ENCODE peak calls at places on chromosomes 2 and 18, in seven cellular contexts. C is NCI-H82, X is T-helper 1 cell, Z is T47D, B is Caki2, R is naive B cell, L is pancreas. J is an unnamed sample.

GRCh38 chr2:234451242-234451641 is 45.6 kb downstream of the ARL4C start:
- DNase-seq in C (no peak), X (no peak), R (no peak), L (no peak), B (no peak), Z (no peak), J (no peak)

GRCh38 chr2:176567361-176567760 is 298.1 kb downstream of the MTX2 start:
- DNase-seq in B (no peak), C (no peak), R (no peak), L (no peak), Z (no peak), X (no peak), J (no peak)

GRCh38 chr18:49510393-49511115 is 23.5 kb upstream of the C18orf32 start:
- DNase-seq in B (peak; percentile 35), L (peak; percentile 53), C (peak; percentile 66), Z (peak; percentile 69), R (peak; percentile 36), X (peak; percentile 11), J (peak; percentile 69)

GRCh38 chr2:6011871-6012380 is 319.7 kb downstream of the SOX11 start:
- DNase-seq in C (no peak), L (no peak), R (no peak), Z (no peak), B (no peak), X (no peak), J (no peak)

GRCh38 chr2:56130463-56131070 is 53.2 kb upstream of the CCDC85A start:
- DNase-seq in X (no peak), Z (peak; percentile 61), L (peak; percentile 57), R (no peak), C (peak; percentile 74), B (no peak), J (peak; percentile 46)

GRCh38 chr2:230925443-230925878 is 419 bp upstream of the GPR55 start:
- DNase-seq in L (no peak), R (no peak), B (no peak), X (no peak), Z (no peak), C (no peak), J (no peak)

GRCh38 chr2:38702413-38702812 is 36.5 kb downstream of the GALM start:
- DNase-seq in X (no peak), R (no peak), B (peak; percentile 17), Z (no peak), L (no peak), C (peak; percentile 75), J (no peak)

GRCh38 chr2:37013315-37013641 is 46.9 kb upstream of the STRN start:
- DNase-seq in L (no peak), B (no peak), R (no peak), C (no peak), X (no peak), Z (no peak), J (no peak)

GRCh38 chr2:160109939-160110673 is 47.7 kb upstream of the PLA2R1 start:
- DNase-seq in R (peak; percentile 7), L (peak; percentile 72), C (peak; percentile 89), Z (peak; percentile 68), X (peak; percentile 7), B (peak; percentile 47), J (peak; percentile 82)

GRCh38 chr2:36512705-36513104 is 85.3 kb downstream of the FEZ2 start:
- DNase-seq in L (no peak), Z (no peak), X (no peak), C (no peak), B (no peak), R (no peak), J (no peak)

GRCh38 chr2:189204322-189204941 is 24.9 kb upstream of the COL5A2 start:
- DNase-seq in Z (no peak), C (no peak), X (no peak), R (no peak), L (no peak), B (peak; percentile 50), J (no peak)

GRCh38 chr18:11368020-11368419 is 218.7 kb upstream of the PIEZO2 start:
- DNase-seq in Z (no peak), B (peak; percentile 26), X (no peak), C (no peak), L (no peak), R (no peak), J (no peak)

GRCh38 chr2:85212846-85213245 is 79.7 kb downstream of the TCF7L1 start:
- DNase-seq in C (no peak), R (no peak), Z (no peak), B (no peak), L (no peak), X (no peak), J (no peak)

GRCh38 chr2:198499539-198499938 is 695.1 kb downstream of the PLCL1 start:
- DNase-seq in Z (no peak), L (peak; percentile 9), C (peak; percentile 29), X (no peak), B (no peak), R (no peak), J (no peak)

GRCh38 chr2:217095511-217096205 is 235.8 kb upstream of the TNP1 start:
- DNase-seq in L (no peak), C (no peak), R (no peak), X (no peak), B (no peak), Z (no peak), J (no peak)

GRCh38 chr2:46774499-46775228 is 140.9 kb downstream of the MCFD2 start:
- DNase-seq in B (no peak), X (no peak), L (no peak), Z (no peak), C (no peak), R (no peak), J (no peak)

GRCh38 chr2:74486141-74486540 is 3.3 kb downstream of the TTC31 start:
- DNase-seq in Z (no peak), B (no peak), C (no peak), R (no peak), X (no peak), L (no peak), J (no peak)

GRCh38 chr2:55048925-55049793 is 1.1 kb downstream of the RTN4 start:
- DNase-seq in B (peak; percentile 79), L (peak; percentile 85), R (peak; percentile 65), C (peak; percentile 89), X (peak; percentile 38), Z (peak; percentile 85), J (peak; percentile 93)

GRCh38 chr2:96967436-96967835 is 18.9 kb downstream of the FAM178B start:
- DNase-seq in R (no peak), X (no peak), B (no peak), C (no peak), L (no peak), Z (no peak), J (no peak)

GRCh38 chr2:3659447-3660432 is 1.7 kb downstream of the ALLC start:
- DNase-seq in R (no peak), L (no peak), Z (no peak), B (no peak), C (peak; percentile 93), X (no peak), J (peak; percentile 47)

GRCh38 chr2:146131785-146132184 is 1611.9 kb upstream of the ZEB2 start:
- DNase-seq in C (no peak), B (no peak), L (no peak), X (no peak), Z (no peak), R (no peak), J (no peak)

GRCh38 chr2:71596011-71596410 is 142.7 kb downstream of the DYSF start:
- DNase-seq in Z (no peak), L (no peak), X (no peak), B (no peak), R (no peak), C (no peak), J (peak; percentile 91)

GRCh38 chr2:29311458-29311857 is 196.2 kb downstream of the CLIP4 start:
- DNase-seq in R (no peak), Z (no peak), B (no peak), L (no peak), X (no peak), C (no peak), J (no peak)

GRCh38 chr2:176653856-176654443 is 384.7 kb downstream of the MTX2 start:
- DNase-seq in C (peak; percentile 94), L (peak; percentile 25), R (no peak), Z (peak; percentile 80), X (no peak), B (peak; percentile 77), J (peak; percentile 51)

GRCh38 chr2:224407241-224407680 is 5.4 kb upstream of the FAM124B start:
- DNase-seq in L (no peak), R (no peak), C (no peak), B (no peak), X (no peak), Z (no peak), J (no peak)

GRCh38 chr2:11590193-11590592 is 56.3 kb downstream of the GREB1 start:
- DNase-seq in C (no peak), B (no peak), Z (no peak), R (no peak), X (no peak), L (no peak), J (no peak)

GRCh38 chr2:74066491-74067203 is 81.1 kb downstream of the BOLA3 start:
- DNase-seq in R (no peak), B (no peak), L (no peak), C (no peak), Z (peak; percentile 80), X (no peak), J (no peak)

GRCh38 chr2:181126311-181126710 is 145.9 kb downstream of the UBE2E3 start:
- DNase-seq in B (no peak), L (no peak), X (no peak), R (no peak), Z (no peak), C (no peak), J (no peak)